ENCODE peak calls at places on chromosomes 16 and 17, in six cellular contexts. L is WTC11, J is AG10803, R is cardiac muscle cell, U is fibroblast of lung, M is COR-L47. I is an unnamed sample.

GRCh38 chr17:48587276-48588073 is 2.6 kb downstream of the HOXB3 start:
- DNase-seq in L (no peak), J (peak), R (no peak), U (peak), M (peak), I (no peak)

GRCh38 chr16:12011565-12011964 is 35.0 kb downstream of the SNX29 start:
- DNase-seq in L (no peak), J (no peak), R (no peak), U (no peak), M (no peak), I (no peak)

GRCh38 chr16:53504161-53504663 is 1.2 kb upstream of the AKTIP start:
- DNase-seq in L (peak), J (peak), R (peak), U (peak), M (no peak), I (no peak)

GRCh38 chr17:73643012-73643845 is 1.0 kb downstream of the SDK2 start:
- DNase-seq in L (peak), J (no peak), R (peak), U (no peak), M (peak), I (no peak)

GRCh38 chr17:4199818-4200402 is 56.9 kb downstream of the CYB5D2 start:
- DNase-seq in L (peak), J (peak), R (peak), U (peak), M (no peak), I (no peak)

GRCh38 chr17:49616086-49616485 is 40.4 kb downstream of the NXPH3 start:
- DNase-seq in L (no peak), J (no peak), R (no peak), U (no peak), M (no peak), I (no peak)

GRCh38 chr17:4560837-4561241 is 462 bp upstream of the GGT6 start:
- DNase-seq in L (peak), J (peak), R (peak), U (peak), M (no peak), I (no peak)

GRCh38 chr17:55056530-55056929 is 88.0 kb downstream of the STXBP4 start:
- DNase-seq in L (no peak), J (no peak), R (no peak), U (no peak), M (peak), I (no peak)

GRCh38 chr17:34623856-34624766 is 44.7 kb downstream of the TMEM132E start:
- DNase-seq in L (no peak), J (no peak), R (no peak), U (no peak), M (peak), I (no peak)

GRCh38 chr16:67805718-67806427 is 487 bp downstream of the RANBP10 start:
- DNase-seq in L (no peak), J (no peak), R (peak), U (no peak), M (no peak), I (no peak)

GRCh38 chr16:84459941-84460405 is 44.5 kb downstream of the MEAK7 start:
- DNase-seq in L (no peak), J (no peak), R (no peak), U (no peak), M (no peak), I (no peak)

GRCh38 chr17:18891541-18891940 is 33.6 kb downstream of the PRPSAP2 start:
- DNase-seq in L (no peak), J (no peak), R (no peak), U (no peak), M (no peak), I (no peak)

GRCh38 chr17:5050281-5050680 is 15.1 kb upstream of the SLC52A1 start:
- DNase-seq in L (no peak), J (peak), R (no peak), U (peak), M (no peak), I (no peak)

GRCh38 chr17:7440113-7440822 is 956 bp downstream of the FGF11 start:
- DNase-seq in L (peak), J (no peak), R (peak), U (peak), M (peak), I (no peak)

GRCh38 chr16:81053761-81054160 is 18.1 kb downstream of the ATMIN start:
- DNase-seq in L (no peak), J (no peak), R (no peak), U (no peak), M (no peak), I (no peak)

GRCh38 chr17:78765821-78766220 is 16.3 kb downstream of the CYTH1 start:
- DNase-seq in L (no peak), J (no peak), R (no peak), U (no peak), M (no peak), I (no peak)

GRCh38 chr16:84272740-84273320 is 21.8 kb upstream of the WFDC1 start:
- DNase-seq in L (no peak), J (no peak), R (no peak), U (no peak), M (no peak), I (no peak)

GRCh38 chr16:4016648-4017047 is 99.6 kb downstream of the ADCY9 start:
- DNase-seq in L (no peak), J (peak), R (no peak), U (peak), M (no peak), I (no peak)

I was measured in KG1.